ENCODE peak calls at places on chromosome 20, in seven cellular contexts. One of them, this sample, is unnamed.

GRCh38 chr20:5650191-5650691 is 100.0 kb upstream of the SHLD1 start:
- DNase-seq in AG04450: no peak
- DNase-seq in endodermal cell: no peak
- DNase-seq in HFF-Myc: no peak
- DNase-seq in astrocyte of the spinal cord: no peak
- DNase-seq in mesenchymal stem cell: no peak
- DNase-seq in A549: no peak
- DNase-seq in this sample: no peak

GRCh38 chr20:53594068-53595017 is 704 bp upstream of the ZNF217 start:
- DNase-seq in AG04450: peak
- DNase-seq in endodermal cell: peak
- DNase-seq in HFF-Myc: no peak
- DNase-seq in astrocyte of the spinal cord: peak
- DNase-seq in mesenchymal stem cell: peak
- DNase-seq in A549: peak
- DNase-seq in this sample: peak

GRCh38 chr20:41172296-41173140 is 35.2 kb downstream of the PLCG1 start:
- DNase-seq in AG04450: no peak
- DNase-seq in endodermal cell: peak
- DNase-seq in HFF-Myc: no peak
- DNase-seq in astrocyte of the spinal cord: no peak
- DNase-seq in mesenchymal stem cell: no peak
- DNase-seq in A549: no peak
- DNase-seq in this sample: no peak

GRCh38 chr20:62653951-62654685 is 11.8 kb downstream of the SLCO4A1 start:
- DNase-seq in AG04450: no peak
- DNase-seq in endodermal cell: no peak
- DNase-seq in HFF-Myc: no peak
- DNase-seq in astrocyte of the spinal cord: no peak
- DNase-seq in mesenchymal stem cell: no peak
- DNase-seq in A549: no peak
- DNase-seq in this sample: no peak

GRCh38 chr20:1301031-1301529 is 27.9 kb downstream of the SDCBP2 start:
- DNase-seq in AG04450: no peak
- DNase-seq in endodermal cell: peak
- DNase-seq in HFF-Myc: no peak
- DNase-seq in astrocyte of the spinal cord: peak
- DNase-seq in mesenchymal stem cell: peak
- DNase-seq in A549: no peak
- DNase-seq in this sample: peak

GRCh38 chr20:18443841-18444240 is 23.0 kb downstream of the DZANK1 start:
- DNase-seq in AG04450: no peak
- DNase-seq in endodermal cell: no peak
- DNase-seq in HFF-Myc: peak
- DNase-seq in astrocyte of the spinal cord: peak
- DNase-seq in mesenchymal stem cell: peak
- DNase-seq in A549: no peak
- DNase-seq in this sample: peak

GRCh38 chr20:59787186-59787890 is 146.1 kb downstream of the SYCP2 start:
- DNase-seq in AG04450: no peak
- DNase-seq in endodermal cell: no peak
- DNase-seq in HFF-Myc: no peak
- DNase-seq in astrocyte of the spinal cord: no peak
- DNase-seq in mesenchymal stem cell: no peak
- DNase-seq in A549: no peak
- DNase-seq in this sample: no peak

GRCh38 chr20:57169162-57169561 is 97.3 kb downstream of the BMP7 start:
- DNase-seq in AG04450: no peak
- DNase-seq in endodermal cell: no peak
- DNase-seq in HFF-Myc: no peak
- DNase-seq in astrocyte of the spinal cord: no peak
- DNase-seq in mesenchymal stem cell: no peak
- DNase-seq in A549: no peak
- DNase-seq in this sample: no peak

GRCh38 chr20:44211177-44212039 is 837 bp upstream of the OSER1 start:
- DNase-seq in AG04450: no peak
- DNase-seq in endodermal cell: no peak
- DNase-seq in HFF-Myc: no peak
- DNase-seq in astrocyte of the spinal cord: peak
- DNase-seq in mesenchymal stem cell: peak
- DNase-seq in A549: no peak
- DNase-seq in this sample: peak

GRCh38 chr20:40431611-40432010 is 257.4 kb downstream of the MAFB start:
- DNase-seq in AG04450: no peak
- DNase-seq in endodermal cell: no peak
- DNase-seq in HFF-Myc: peak
- DNase-seq in astrocyte of the spinal cord: peak
- DNase-seq in mesenchymal stem cell: no peak
- DNase-seq in A549: no peak
- DNase-seq in this sample: no peak

GRCh38 chr20:15937179-15937578 is 636.1 kb downstream of the KIF16B start:
- DNase-seq in AG04450: no peak
- DNase-seq in endodermal cell: no peak
- DNase-seq in HFF-Myc: no peak
- DNase-seq in astrocyte of the spinal cord: no peak
- DNase-seq in mesenchymal stem cell: no peak
- DNase-seq in A549: no peak
- DNase-seq in this sample: no peak

GRCh38 chr20:675453-676314 is at the start of gene SCRT2:
- DNase-seq in AG04450: peak
- DNase-seq in endodermal cell: peak
- DNase-seq in HFF-Myc: no peak
- DNase-seq in astrocyte of the spinal cord: peak
- DNase-seq in mesenchymal stem cell: peak
- DNase-seq in A549: peak
- DNase-seq in this sample: peak

GRCh38 chr20:4812641-4813075 is 90.9 kb downstream of the PRND start:
- DNase-seq in AG04450: no peak
- DNase-seq in endodermal cell: no peak
- DNase-seq in HFF-Myc: no peak
- DNase-seq in astrocyte of the spinal cord: no peak
- DNase-seq in mesenchymal stem cell: no peak
- DNase-seq in A549: no peak
- DNase-seq in this sample: no peak

GRCh38 chr20:53918949-53919361 is 151.4 kb downstream of the BCAS1 start:
- DNase-seq in AG04450: no peak
- DNase-seq in endodermal cell: peak
- DNase-seq in HFF-Myc: no peak
- DNase-seq in astrocyte of the spinal cord: no peak
- DNase-seq in mesenchymal stem cell: no peak
- DNase-seq in A549: no peak
- DNase-seq in this sample: no peak

GRCh38 chr20:48791014-48791413 is 36.8 kb downstream of the PREX1 start:
- DNase-seq in AG04450: no peak
- DNase-seq in endodermal cell: no peak
- DNase-seq in HFF-Myc: no peak
- DNase-seq in astrocyte of the spinal cord: peak
- DNase-seq in mesenchymal stem cell: no peak
- DNase-seq in A549: no peak
- DNase-seq in this sample: no peak

GRCh38 chr20:10047427-10047826 is 12.6 kb downstream of the ANKEF1 start:
- DNase-seq in AG04450: no peak
- DNase-seq in endodermal cell: peak
- DNase-seq in HFF-Myc: no peak
- DNase-seq in astrocyte of the spinal cord: no peak
- DNase-seq in mesenchymal stem cell: peak
- DNase-seq in A549: peak
- DNase-seq in this sample: peak

GRCh38 chr20:14337400-14338171 is at the start of gene FLRT3:
- DNase-seq in AG04450: peak
- DNase-seq in endodermal cell: peak
- DNase-seq in HFF-Myc: peak
- DNase-seq in astrocyte of the spinal cord: peak
- DNase-seq in mesenchymal stem cell: peak
- DNase-seq in A549: peak
- DNase-seq in this sample: peak

GRCh38 chr20:5402903-5403531 is 86.3 kb upstream of the PROKR2 start:
- DNase-seq in AG04450: no peak
- DNase-seq in endodermal cell: peak
- DNase-seq in HFF-Myc: peak
- DNase-seq in astrocyte of the spinal cord: no peak
- DNase-seq in mesenchymal stem cell: peak
- DNase-seq in A549: peak
- DNase-seq in this sample: no peak

GRCh38 chr20:8250539-8251200 is 118.6 kb downstream of the PLCB1 start:
- DNase-seq in AG04450: no peak
- DNase-seq in endodermal cell: no peak
- DNase-seq in HFF-Myc: no peak
- DNase-seq in astrocyte of the spinal cord: no peak
- DNase-seq in mesenchymal stem cell: no peak
- DNase-seq in A549: no peak
- DNase-seq in this sample: no peak

GRCh38 chr20:45848421-45848820 is 8.8 kb downstream of the ACOT8 start:
- DNase-seq in AG04450: no peak
- DNase-seq in endodermal cell: no peak
- DNase-seq in HFF-Myc: no peak
- DNase-seq in astrocyte of the spinal cord: no peak
- DNase-seq in mesenchymal stem cell: no peak
- DNase-seq in A549: no peak
- DNase-seq in this sample: no peak

GRCh38 chr20:25055711-25056492 is 2.0 kb downstream of the ACSS1 start:
- DNase-seq in AG04450: no peak
- DNase-seq in endodermal cell: no peak
- DNase-seq in HFF-Myc: no peak
- DNase-seq in astrocyte of the spinal cord: no peak
- DNase-seq in mesenchymal stem cell: no peak
- DNase-seq in A549: no peak
- DNase-seq in this sample: peak

GRCh38 chr20:49888341-49889244 is 26.7 kb downstream of the SPATA2 start:
- DNase-seq in AG04450: no peak
- DNase-seq in endodermal cell: peak
- DNase-seq in HFF-Myc: no peak
- DNase-seq in astrocyte of the spinal cord: peak
- DNase-seq in mesenchymal stem cell: peak
- DNase-seq in A549: peak
- DNase-seq in this sample: peak

GRCh38 chr20:24411003-24411402 is 58.4 kb upstream of the SYNDIG1 start:
- DNase-seq in AG04450: no peak
- DNase-seq in endodermal cell: no peak
- DNase-seq in HFF-Myc: no peak
- DNase-seq in astrocyte of the spinal cord: no peak
- DNase-seq in mesenchymal stem cell: no peak
- DNase-seq in A549: no peak
- DNase-seq in this sample: no peak

GRCh38 chr20:44176833-44177533 is 10.0 kb downstream of the JPH2 start:
- DNase-seq in AG04450: no peak
- DNase-seq in endodermal cell: no peak
- DNase-seq in HFF-Myc: no peak
- DNase-seq in astrocyte of the spinal cord: no peak
- DNase-seq in mesenchymal stem cell: no peak
- DNase-seq in A549: no peak
- DNase-seq in this sample: peak

DNA sequence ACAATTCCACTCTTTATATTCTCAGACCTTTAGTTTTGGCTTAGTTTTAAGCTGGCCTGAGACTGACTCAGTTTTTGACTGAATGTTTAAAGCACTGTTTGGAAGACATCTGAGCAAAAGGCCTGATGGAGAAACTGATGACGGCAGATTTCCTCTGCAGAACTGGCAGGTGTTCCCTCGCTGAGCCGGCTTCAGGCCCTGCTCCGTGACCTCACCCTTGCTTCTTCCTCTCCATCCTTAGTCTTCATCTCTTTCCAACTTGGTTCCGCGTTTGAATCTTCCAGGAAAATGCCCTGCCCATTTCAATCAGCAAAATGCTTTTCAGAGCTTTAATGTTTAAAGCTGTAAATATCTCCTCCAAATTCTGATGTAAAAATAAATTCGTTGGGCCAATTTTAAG is 6.6 kb downstream of the NKX2-4 start:
- DNase-seq in AG04450: no peak
- DNase-seq in endodermal cell: no peak
- DNase-seq in HFF-Myc: no peak
- DNase-seq in astrocyte of the spinal cord: no peak
- DNase-seq in mesenchymal stem cell: no peak
- DNase-seq in A549: no peak
- DNase-seq in this sample: no peak
- H3K4me3 ChIP-seq in AG04450: no peak
- H3K4me3 ChIP-seq in endodermal cell: peak
- H3K4me3 ChIP-seq in HFF-Myc: no peak
- H3K4me3 ChIP-seq in astrocyte of the spinal cord: no peak
- H3K4me3 ChIP-seq in mesenchymal stem cell: no peak
- H3K4me3 ChIP-seq in A549: no peak
- H3K4me3 ChIP-seq in this sample: no peak

DNA sequence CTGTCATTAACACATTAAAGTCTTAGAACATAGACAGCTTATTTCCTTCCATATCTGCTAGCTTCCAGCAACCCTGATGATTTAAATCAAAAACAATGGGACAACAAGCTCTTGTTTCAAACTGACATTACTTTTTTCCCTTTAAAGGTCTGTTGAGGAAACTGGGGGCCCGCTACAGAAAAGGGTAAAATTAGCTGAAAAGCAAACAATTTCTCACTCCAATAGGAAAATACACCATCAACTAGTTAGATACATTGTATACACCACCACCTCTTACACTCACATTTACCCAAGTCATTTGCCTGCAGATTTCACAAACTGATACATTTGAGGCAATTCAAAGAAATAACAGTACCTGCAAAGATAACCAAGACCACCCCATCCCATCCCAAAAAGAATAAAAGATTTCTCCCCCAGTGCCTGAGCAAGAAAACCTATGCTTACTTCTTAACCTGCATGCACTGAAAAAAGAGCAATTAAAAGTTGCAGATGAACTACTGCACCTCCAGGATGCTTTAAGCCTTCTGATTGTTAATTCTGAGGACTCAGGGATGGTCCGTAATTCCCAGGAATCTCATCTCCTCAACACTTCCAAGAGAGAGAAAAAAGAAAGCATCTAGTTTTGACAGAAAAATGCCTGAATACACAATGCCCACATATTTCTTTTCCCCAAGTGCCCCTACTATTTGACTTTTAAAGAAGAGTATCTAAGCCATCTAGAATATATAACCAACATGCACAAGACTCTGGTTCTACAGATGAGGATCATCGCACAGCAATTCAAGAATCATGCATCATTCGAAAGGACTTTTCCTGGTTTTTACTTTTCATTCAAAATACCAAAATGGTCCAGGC is 5.6 kb downstream of the ZMYND8 start:
- DNase-seq in AG04450: no peak
- DNase-seq in endodermal cell: no peak
- DNase-seq in HFF-Myc: no peak
- DNase-seq in astrocyte of the spinal cord: no peak
- DNase-seq in mesenchymal stem cell: no peak
- DNase-seq in A549: no peak
- DNase-seq in this sample: peak
- H3K4me3 ChIP-seq in AG04450: no peak
- H3K4me3 ChIP-seq in endodermal cell: peak
- H3K4me3 ChIP-seq in HFF-Myc: peak
- H3K4me3 ChIP-seq in astrocyte of the spinal cord: peak
- H3K4me3 ChIP-seq in mesenchymal stem cell: no peak
- H3K4me3 ChIP-seq in A549: no peak
- H3K4me3 ChIP-seq in this sample: peak

GRCh38 chr20:51021067-51022025 is 1.6 kb downstream of the KCNG1 start:
- DNase-seq in AG04450: no peak
- DNase-seq in endodermal cell: peak
- DNase-seq in HFF-Myc: no peak
- DNase-seq in astrocyte of the spinal cord: peak
- DNase-seq in mesenchymal stem cell: no peak
- DNase-seq in A549: no peak
- DNase-seq in this sample: peak
- H3K4me3 ChIP-seq in AG04450: peak
- H3K4me3 ChIP-seq in endodermal cell: peak
- H3K4me3 ChIP-seq in HFF-Myc: peak
- H3K4me3 ChIP-seq in astrocyte of the spinal cord: peak
- H3K4me3 ChIP-seq in mesenchymal stem cell: no peak
- H3K4me3 ChIP-seq in A549: peak
- H3K4me3 ChIP-seq in this sample: no peak

GRCh38 chr20:38034108-38034649 is 633 bp downstream of the RPRD1B start:
- DNase-seq in AG04450: no peak
- DNase-seq in endodermal cell: no peak
- DNase-seq in HFF-Myc: no peak
- DNase-seq in astrocyte of the spinal cord: no peak
- DNase-seq in mesenchymal stem cell: no peak
- DNase-seq in A549: no peak
- DNase-seq in this sample: peak
- H3K4me3 ChIP-seq in AG04450: peak
- H3K4me3 ChIP-seq in endodermal cell: peak
- H3K4me3 ChIP-seq in HFF-Myc: peak
- H3K4me3 ChIP-seq in astrocyte of the spinal cord: peak
- H3K4me3 ChIP-seq in mesenchymal stem cell: peak
- H3K4me3 ChIP-seq in A549: peak
- H3K4me3 ChIP-seq in this sample: peak

This sample was measured in adipocyte.